ENCODE peak calls at places on chromosomes 11 and 22, in seven cellular contexts. One of them, this sample, is unnamed.

GRCh38 chr11:1044160-1044559 is 7.6 kb upstream of the MUC6 start:
- DNase-seq in type B pancreatic cell: no peak
- DNase-seq in keratinocyte: no peak
- DNase-seq in Peyer's patch: no peak
- DNase-seq in adrenal gland: no peak
- DNase-seq in neural crest cell: no peak
- DNase-seq in H9: no peak
- DNase-seq in this sample: no peak

GRCh38 chr11:66420671-66421476 is at the start of gene NPAS4:
- DNase-seq in type B pancreatic cell: no peak
- DNase-seq in keratinocyte: no peak
- DNase-seq in Peyer's patch: no peak
- DNase-seq in adrenal gland: no peak
- DNase-seq in neural crest cell: no peak
- DNase-seq in H9: peak; percentile 45
- DNase-seq in this sample: no peak

GRCh38 chr11:2885676-2886081 is at the start of gene CDKN1C:
- DNase-seq in type B pancreatic cell: peak; percentile 95
- DNase-seq in keratinocyte: no peak
- DNase-seq in Peyer's patch: peak; percentile 90
- DNase-seq in adrenal gland: peak; percentile 85
- DNase-seq in neural crest cell: peak; percentile 86
- DNase-seq in H9: peak; percentile 92
- DNase-seq in this sample: peak; percentile 77

GRCh38 chr11:134612416-134613030 is 200.5 kb upstream of the B3GAT1 start:
- DNase-seq in type B pancreatic cell: no peak
- DNase-seq in keratinocyte: no peak
- DNase-seq in Peyer's patch: no peak
- DNase-seq in adrenal gland: no peak
- DNase-seq in neural crest cell: no peak
- DNase-seq in H9: no peak
- DNase-seq in this sample: no peak

GRCh38 chr11:128884703-128885338 is 6.3 kb upstream of the KCNJ5 start:
- DNase-seq in type B pancreatic cell: no peak
- DNase-seq in keratinocyte: no peak
- DNase-seq in Peyer's patch: no peak
- DNase-seq in adrenal gland: peak; percentile 68
- DNase-seq in neural crest cell: peak; percentile 62
- DNase-seq in H9: no peak
- DNase-seq in this sample: no peak

GRCh38 chr22:50260801-50261614 is 475 bp downstream of the MAPK12 start:
- DNase-seq in type B pancreatic cell: no peak
- DNase-seq in keratinocyte: no peak
- DNase-seq in Peyer's patch: no peak
- DNase-seq in adrenal gland: no peak
- DNase-seq in neural crest cell: no peak
- DNase-seq in H9: no peak
- DNase-seq in this sample: no peak

GRCh38 chr11:72613977-72614376 is 60.2 kb downstream of the PDE2A start:
- DNase-seq in type B pancreatic cell: no peak
- DNase-seq in keratinocyte: no peak
- DNase-seq in Peyer's patch: no peak
- DNase-seq in adrenal gland: peak; percentile 59
- DNase-seq in neural crest cell: no peak
- DNase-seq in H9: no peak
- DNase-seq in this sample: peak; percentile 61

GRCh38 chr22:47168900-47169800 is 406.7 kb downstream of the TBC1D22A start:
- DNase-seq in type B pancreatic cell: peak; percentile 64
- DNase-seq in keratinocyte: no peak
- DNase-seq in Peyer's patch: peak; percentile 52
- DNase-seq in adrenal gland: peak; percentile 9
- DNase-seq in neural crest cell: no peak
- DNase-seq in H9: peak; percentile 62
- DNase-seq in this sample: no peak

GRCh38 chr11:96520939-96521338 is 131.1 kb downstream of the JRKL start:
- DNase-seq in type B pancreatic cell: no peak
- DNase-seq in keratinocyte: no peak
- DNase-seq in Peyer's patch: no peak
- DNase-seq in adrenal gland: no peak
- DNase-seq in neural crest cell: no peak
- DNase-seq in H9: no peak
- DNase-seq in this sample: no peak

GRCh38 chr11:96530473-96530872 is 140.7 kb downstream of the JRKL start:
- DNase-seq in type B pancreatic cell: no peak
- DNase-seq in keratinocyte: no peak
- DNase-seq in Peyer's patch: no peak
- DNase-seq in adrenal gland: no peak
- DNase-seq in neural crest cell: no peak
- DNase-seq in H9: no peak
- DNase-seq in this sample: no peak

GRCh38 chr11:96524475-96524874 is 134.7 kb downstream of the JRKL start:
- DNase-seq in type B pancreatic cell: no peak
- DNase-seq in keratinocyte: no peak
- DNase-seq in Peyer's patch: no peak
- DNase-seq in adrenal gland: no peak
- DNase-seq in neural crest cell: no peak
- DNase-seq in H9: no peak
- DNase-seq in this sample: no peak
- TF ChIP-seq CTCF in type B pancreatic cell: peak; percentile 19
- TF ChIP-seq CTCF in keratinocyte: no peak
- TF ChIP-seq CTCF in Peyer's patch: no peak
- TF ChIP-seq CTCF in adrenal gland: no peak
- TF ChIP-seq CTCF in neural crest cell: peak; percentile 34
- TF ChIP-seq CTCF in H9: no peak
- TF ChIP-seq CTCF in this sample: no peak

DNA sequence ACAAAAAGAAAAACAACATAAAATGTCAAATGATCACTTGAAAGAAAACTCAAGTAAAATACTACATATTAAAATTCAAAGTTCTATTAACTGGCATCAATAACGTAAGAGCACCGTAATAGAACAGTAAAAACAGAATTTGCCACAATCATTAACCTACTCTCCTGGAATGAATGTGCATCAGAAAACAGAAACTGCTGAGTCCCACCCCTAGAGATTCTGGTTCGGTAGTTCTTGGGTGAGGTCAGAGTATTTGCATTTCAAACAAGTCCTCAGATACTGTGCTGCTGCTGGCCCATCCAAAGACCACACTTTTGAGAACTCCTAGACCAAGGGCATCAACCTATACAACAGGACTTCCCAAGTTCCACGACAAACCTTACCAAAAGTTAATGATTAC is 23.5 kb downstream of the PITPNB start:
- DNase-seq in type B pancreatic cell: no peak
- DNase-seq in keratinocyte: no peak
- DNase-seq in Peyer's patch: no peak
- DNase-seq in adrenal gland: no peak
- DNase-seq in neural crest cell: no peak
- DNase-seq in H9: no peak
- DNase-seq in this sample: no peak
- TF ChIP-seq CTCF in type B pancreatic cell: no peak
- TF ChIP-seq CTCF in keratinocyte: no peak
- TF ChIP-seq CTCF in Peyer's patch: no peak
- TF ChIP-seq CTCF in adrenal gland: no peak
- TF ChIP-seq CTCF in neural crest cell: no peak
- TF ChIP-seq CTCF in H9: no peak
- TF ChIP-seq CTCF in this sample: no peak

GRCh38 chr11:116832350-116833290 is 2.9 kb downstream of the APOC3 start:
- DNase-seq in type B pancreatic cell: no peak
- DNase-seq in keratinocyte: no peak
- DNase-seq in Peyer's patch: no peak
- DNase-seq in adrenal gland: no peak
- DNase-seq in neural crest cell: no peak
- DNase-seq in H9: no peak
- DNase-seq in this sample: no peak
- TF ChIP-seq CTCF in type B pancreatic cell: no peak
- TF ChIP-seq CTCF in keratinocyte: no peak
- TF ChIP-seq CTCF in Peyer's patch: no peak
- TF ChIP-seq CTCF in adrenal gland: no peak
- TF ChIP-seq CTCF in neural crest cell: no peak
- TF ChIP-seq CTCF in H9: no peak
- TF ChIP-seq CTCF in this sample: no peak

DNA sequence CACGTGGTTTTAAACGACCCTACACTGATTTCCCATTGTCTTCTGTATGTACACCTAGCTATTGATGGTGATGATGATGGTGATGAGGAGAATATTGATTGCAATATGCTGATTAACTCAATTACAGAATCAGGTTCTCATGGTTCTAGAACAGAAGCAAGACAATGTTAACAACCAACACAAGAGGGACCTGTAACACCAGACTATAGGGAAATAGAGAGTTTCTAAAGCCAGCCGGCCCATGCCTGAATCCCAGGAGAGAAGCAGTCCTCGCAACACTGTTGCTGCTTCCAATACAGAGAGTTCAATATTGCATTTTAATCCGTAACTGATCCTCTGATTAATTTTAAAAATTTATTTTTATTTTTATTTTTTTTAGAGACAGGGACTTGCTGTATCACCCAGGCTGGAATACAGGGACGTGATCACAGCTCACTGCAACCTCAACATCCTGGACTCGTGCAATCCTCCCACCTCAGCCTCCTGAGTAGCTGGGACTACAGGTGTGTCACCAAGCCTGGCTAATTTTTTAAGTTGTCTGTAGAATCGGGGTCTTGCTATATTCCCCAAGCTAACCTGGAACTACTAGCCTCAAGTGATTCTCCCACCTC is 22.2 kb upstream of the UBASH3B start:
- DNase-seq in type B pancreatic cell: no peak
- DNase-seq in keratinocyte: no peak
- DNase-seq in Peyer's patch: no peak
- DNase-seq in adrenal gland: no peak
- DNase-seq in neural crest cell: no peak
- DNase-seq in H9: peak; percentile 41
- DNase-seq in this sample: no peak
- TF ChIP-seq CTCF in type B pancreatic cell: peak; percentile 73
- TF ChIP-seq CTCF in keratinocyte: peak; percentile 56
- TF ChIP-seq CTCF in Peyer's patch: no peak
- TF ChIP-seq CTCF in adrenal gland: peak; percentile 26
- TF ChIP-seq CTCF in neural crest cell: peak; percentile 63
- TF ChIP-seq CTCF in H9: peak; percentile 72
- TF ChIP-seq CTCF in this sample: no peak

DNA sequence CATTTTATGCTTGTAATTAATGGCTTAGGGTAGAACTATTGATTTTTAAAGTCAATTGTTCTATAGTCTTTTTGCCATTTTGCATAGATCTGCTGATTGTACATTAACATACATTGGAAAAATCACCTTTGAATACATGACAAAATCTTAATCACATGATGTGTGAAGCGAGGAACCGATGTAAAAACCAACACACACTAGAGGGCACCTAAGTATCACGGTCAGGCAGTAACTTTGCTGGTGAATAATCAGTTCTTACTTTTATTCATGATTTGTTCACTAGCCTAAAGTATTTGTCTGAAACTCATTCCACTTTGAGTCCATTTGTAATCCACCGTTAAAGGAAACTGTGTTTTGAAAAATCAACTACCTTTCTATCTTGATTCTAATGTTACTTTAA is 28.2 kb downstream of the JHY start:
- DNase-seq in type B pancreatic cell: no peak
- DNase-seq in keratinocyte: no peak
- DNase-seq in Peyer's patch: no peak
- DNase-seq in adrenal gland: no peak
- DNase-seq in neural crest cell: no peak
- DNase-seq in H9: no peak
- DNase-seq in this sample: no peak
- TF ChIP-seq CTCF in type B pancreatic cell: peak; percentile 69
- TF ChIP-seq CTCF in keratinocyte: peak; percentile 28
- TF ChIP-seq CTCF in Peyer's patch: no peak
- TF ChIP-seq CTCF in adrenal gland: peak; percentile 23
- TF ChIP-seq CTCF in neural crest cell: peak; percentile 57
- TF ChIP-seq CTCF in H9: peak; percentile 72
- TF ChIP-seq CTCF in this sample: no peak

GRCh38 chr11:64897381-64898075 is 19.1 kb upstream of the EHD1 start:
- DNase-seq in type B pancreatic cell: no peak
- DNase-seq in keratinocyte: no peak
- DNase-seq in Peyer's patch: no peak
- DNase-seq in adrenal gland: no peak
- DNase-seq in neural crest cell: no peak
- DNase-seq in H9: no peak
- DNase-seq in this sample: no peak
- TF ChIP-seq CTCF in type B pancreatic cell: no peak
- TF ChIP-seq CTCF in keratinocyte: no peak
- TF ChIP-seq CTCF in Peyer's patch: no peak
- TF ChIP-seq CTCF in adrenal gland: no peak
- TF ChIP-seq CTCF in neural crest cell: no peak
- TF ChIP-seq CTCF in H9: no peak
- TF ChIP-seq CTCF in this sample: no peak